ENCODE peak calls at places on chromosomes 1 and 21, in nine cellular contexts. N is AG10803; L is NCI-H446 treated with DMSO at 0.1 percent for 48 hours; A is putamen; V is RWPE1; U is NCI-H1105; H is GM19239; G is hippocampal formation; C is activated gamma-delta T cell treated with anti-CD3 and anti-CD28 coated beads, Interleukin-2, amount 50 U/mL, for 16 hours. Y is an unnamed sample.

GRCh38 chr1:221567859-221568507 is 173.9 kb downstream of the DUSP10 start:
- DNase-seq in A (no peak), C (no peak), G (no peak), H (no peak), V (no peak), U (no peak), N (no peak), L (no peak), Y (no peak)

GRCh38 chr1:218850367-218850766 is 323.3 kb upstream of the LYPLAL1 start:
- DNase-seq in L (no peak), H (no peak), A (no peak), U (no peak), V (no peak), N (peak), G (no peak), C (no peak), Y (no peak)

GRCh38 chr1:39525366-39526165 is 34.1 kb downstream of the BMP8A start:
- DNase-seq in A (no peak), L (no peak), U (no peak), G (no peak), H (peak), N (no peak), V (no peak), C (peak), Y (peak)

GRCh38 chr1:230825061-230825803 is 43.1 kb downstream of the C1orf198 start:
- DNase-seq in L (no peak), C (no peak), V (peak), U (no peak), H (no peak), N (peak), G (no peak), A (no peak), Y (no peak)

GRCh38 chr1:227947425-227947677 is 381 bp downstream of the WNT9A start:
- DNase-seq in N (no peak), C (no peak), V (peak), G (no peak), U (no peak), L (no peak), A (no peak), H (no peak), Y (peak)

GRCh38 chr21:46322351-46323226 is 1.1 kb downstream of the C21orf58 start:
- DNase-seq in V (no peak), U (no peak), H (no peak), G (no peak), C (no peak), L (no peak), A (no peak), N (peak), Y (no peak)

GRCh38 chr1:245493029-245493428 is 338.2 kb downstream of the KIF26B start:
- DNase-seq in L (no peak), G (no peak), C (no peak), H (no peak), V (no peak), A (no peak), U (no peak), N (no peak), Y (no peak)

GRCh38 chr21:14088391-14088790 is 122.4 kb downstream of the LIPI start:
- DNase-seq in V (no peak), A (no peak), H (no peak), C (no peak), G (no peak), L (no peak), N (no peak), U (no peak), Y (no peak)

GRCh38 chr1:29643838-29644440 is 407.6 kb downstream of the PTPRU start:
- DNase-seq in U (no peak), V (no peak), L (no peak), C (no peak), N (no peak), H (no peak), G (no peak), A (no peak), Y (no peak)

GRCh38 chr21:31905444-31906400 is 32.9 kb downstream of the HUNK start:
- DNase-seq in U (no peak), N (peak), A (no peak), G (no peak), V (no peak), C (no peak), H (no peak), L (no peak), Y (no peak)

GRCh38 chr1:24948072-24948827 is 18.2 kb upstream of the RUNX3 start:
- DNase-seq in A (no peak), V (no peak), H (no peak), U (no peak), N (no peak), L (no peak), C (no peak), G (no peak), Y (no peak)

GRCh38 chr21:46394819-46395152 is 63.9 kb upstream of the DIP2A start:
- DNase-seq in A (no peak), G (no peak), V (no peak), U (no peak), N (no peak), C (no peak), L (no peak), H (no peak), Y (no peak)

GRCh38 chr1:115656461-115657077 is 14.8 kb downstream of the VANGL1 start:
- DNase-seq in H (no peak), N (no peak), V (no peak), A (no peak), C (no peak), U (no peak), L (no peak), G (no peak), Y (no peak)

GRCh38 chr1:33300673-33301072 is 20.2 kb downstream of the A3GALT2 start:
- DNase-seq in N (peak), G (no peak), H (no peak), U (no peak), L (no peak), C (no peak), A (no peak), V (no peak), Y (no peak)

GRCh38 chr1:10681296-10682113 is 114.9 kb downstream of the CASZ1 start:
- DNase-seq in G (no peak), H (no peak), U (no peak), V (no peak), C (no peak), N (no peak), L (no peak), A (no peak), Y (no peak)

GRCh38 chr1:178746345-178746744 is 21.3 kb downstream of the RALGPS2 start:
- DNase-seq in A (no peak), U (no peak), V (no peak), G (no peak), C (no peak), H (no peak), N (no peak), L (no peak), Y (no peak)

GRCh38 chr1:51792864-51793263 is 85.7 kb downstream of the NRDC start:
- DNase-seq in L (no peak), A (peak), C (no peak), G (no peak), N (peak), V (no peak), H (no peak), U (no peak), Y (no peak)

GRCh38 chr21:42564561-42564971 is 50.9 kb downstream of the SLC37A1 start:
- DNase-seq in U (no peak), H (no peak), L (no peak), C (no peak), V (no peak), N (no peak), A (no peak), G (no peak), Y (no peak)

GRCh38 chr1:151972533-151973270 is 21.0 kb downstream of the S100A10 start:
- DNase-seq in G (no peak), U (no peak), V (peak), N (peak), A (no peak), H (no peak), L (peak), C (peak), Y (no peak)

GRCh38 chr1:211379446-211379845 is 52.8 kb downstream of the TRAF5 start:
- DNase-seq in C (no peak), N (no peak), H (no peak), A (no peak), L (no peak), G (no peak), U (no peak), V (no peak), Y (no peak)

GRCh38 chr1:156347337-156347736 is 9.0 kb downstream of the TSACC start:
- DNase-seq in C (no peak), V (no peak), G (no peak), N (peak), A (no peak), H (no peak), U (no peak), L (no peak), Y (no peak)

GRCh38 chr1:160359559-160360226 is 7.2 kb upstream of the NHLH1 start:
- DNase-seq in H (no peak), N (no peak), G (no peak), L (peak), U (no peak), C (no peak), A (no peak), V (no peak), Y (no peak)

GRCh38 chr1:241419986-241420385 is 63.0 kb upstream of the RGS7 start:
- DNase-seq in U (no peak), H (no peak), C (no peak), A (no peak), V (no peak), G (no peak), L (no peak), N (peak), Y (no peak)

GRCh38 chr1:223234164-223234501 is 91.1 kb upstream of the TLR5 start:
- DNase-seq in N (no peak), G (no peak), A (no peak), U (no peak), H (no peak), L (no peak), V (no peak), C (no peak), Y (no peak)

GRCh38 chr21:34887729-34888568 is 161.2 kb downstream of the RUNX1 start:
- DNase-seq in N (peak), V (peak), L (no peak), U (peak), C (peak), A (peak), G (peak), H (peak), Y (peak)

GRCh38 chr1:43867946-43868740 is 65.5 kb upstream of the ARTN start:
- DNase-seq in G (no peak), H (no peak), A (no peak), U (no peak), C (no peak), N (peak), L (no peak), V (peak), Y (no peak)

GRCh38 chr1:4518621-4519020 is 135.8 kb upstream of the AJAP1 start:
- DNase-seq in N (no peak), G (no peak), V (no peak), L (no peak), C (no peak), H (no peak), U (no peak), A (no peak), Y (no peak)